ENCODE peak calls at places on chromosome 10, in four cellular contexts. One of them, this sample, is unnamed.
A peak's percentile ranks its signal among the peaks of the same experiment; 100 is the strongest.

GRCh38 chr10:112946649-112947048 is 3.4 kb upstream of the TCF7L2 start:
- DNase-seq in immature natural killer cell: no peak
- DNase-seq in GM13977: no peak
- DNase-seq in stimulated activated CD4-positive, alpha-beta T cell treated with anti-CD3 and anti-CD28 coated beads, TNF-alpha, amount 100 ng/mL, for 4 hours: no peak
- DNase-seq in this sample: peak; percentile 50

GRCh38 chr10:8054498-8055407 is at the start of gene GATA3:
- DNase-seq in immature natural killer cell: peak; percentile 79
- DNase-seq in GM13977: peak; percentile 90
- DNase-seq in stimulated activated CD4-positive, alpha-beta T cell treated with anti-CD3 and anti-CD28 coated beads, TNF-alpha, amount 100 ng/mL, for 4 hours: peak; percentile 60
- DNase-seq in this sample: peak; percentile 80

GRCh38 chr10:69652857-69653199 is 22.8 kb downstream of the FAM241B start:
- DNase-seq in immature natural killer cell: no peak
- DNase-seq in GM13977: no peak
- DNase-seq in stimulated activated CD4-positive, alpha-beta T cell treated with anti-CD3 and anti-CD28 coated beads, TNF-alpha, amount 100 ng/mL, for 4 hours: no peak
- DNase-seq in this sample: no peak

GRCh38 chr10:21292763-21293517 is 232.5 kb downstream of the SKIDA1 start:
- DNase-seq in immature natural killer cell: no peak
- DNase-seq in GM13977: no peak
- DNase-seq in stimulated activated CD4-positive, alpha-beta T cell treated with anti-CD3 and anti-CD28 coated beads, TNF-alpha, amount 100 ng/mL, for 4 hours: no peak
- DNase-seq in this sample: peak; percentile 68

GRCh38 chr10:125012851-125013528 is 71.1 kb downstream of the ZRANB1 start:
- DNase-seq in immature natural killer cell: no peak
- DNase-seq in GM13977: no peak
- DNase-seq in stimulated activated CD4-positive, alpha-beta T cell treated with anti-CD3 and anti-CD28 coated beads, TNF-alpha, amount 100 ng/mL, for 4 hours: no peak
- DNase-seq in this sample: no peak

GRCh38 chr10:76080991-76081390 is 649.6 kb downstream of the LRMDA start:
- DNase-seq in immature natural killer cell: no peak
- DNase-seq in GM13977: no peak
- DNase-seq in stimulated activated CD4-positive, alpha-beta T cell treated with anti-CD3 and anti-CD28 coated beads, TNF-alpha, amount 100 ng/mL, for 4 hours: no peak
- DNase-seq in this sample: no peak

GRCh38 chr10:86256690-86257315 is 109.8 kb downstream of the GRID1 start:
- DNase-seq in immature natural killer cell: no peak
- DNase-seq in GM13977: no peak
- DNase-seq in stimulated activated CD4-positive, alpha-beta T cell treated with anti-CD3 and anti-CD28 coated beads, TNF-alpha, amount 100 ng/mL, for 4 hours: no peak
- DNase-seq in this sample: no peak

GRCh38 chr10:68811367-68812009 is 15.8 kb upstream of the STOX1 start:
- DNase-seq in immature natural killer cell: no peak
- DNase-seq in GM13977: no peak
- DNase-seq in stimulated activated CD4-positive, alpha-beta T cell treated with anti-CD3 and anti-CD28 coated beads, TNF-alpha, amount 100 ng/mL, for 4 hours: no peak
- DNase-seq in this sample: no peak

GRCh38 chr10:26509311-26509710 is 71.2 kb downstream of the APBB1IP start:
- DNase-seq in immature natural killer cell: no peak
- DNase-seq in GM13977: no peak
- DNase-seq in stimulated activated CD4-positive, alpha-beta T cell treated with anti-CD3 and anti-CD28 coated beads, TNF-alpha, amount 100 ng/mL, for 4 hours: no peak
- DNase-seq in this sample: no peak

GRCh38 chr10:101901340-101901739 is 57.7 kb upstream of the KCNIP2 start:
- DNase-seq in immature natural killer cell: no peak
- DNase-seq in GM13977: peak; percentile 57
- DNase-seq in stimulated activated CD4-positive, alpha-beta T cell treated with anti-CD3 and anti-CD28 coated beads, TNF-alpha, amount 100 ng/mL, for 4 hours: no peak
- DNase-seq in this sample: no peak

GRCh38 chr10:69866688-69867461 is 65.2 kb downstream of the COL13A1 start:
- DNase-seq in immature natural killer cell: no peak
- DNase-seq in GM13977: no peak
- DNase-seq in stimulated activated CD4-positive, alpha-beta T cell treated with anti-CD3 and anti-CD28 coated beads, TNF-alpha, amount 100 ng/mL, for 4 hours: no peak
- DNase-seq in this sample: peak; percentile 51

GRCh38 chr10:27944005-27944404 is 54.9 kb downstream of the ODAD2 start:
- DNase-seq in immature natural killer cell: no peak
- DNase-seq in GM13977: no peak
- DNase-seq in stimulated activated CD4-positive, alpha-beta T cell treated with anti-CD3 and anti-CD28 coated beads, TNF-alpha, amount 100 ng/mL, for 4 hours: no peak
- DNase-seq in this sample: no peak

GRCh38 chr10:99524050-99524666 is 8.6 kb upstream of the NKX2-3 start:
- DNase-seq in immature natural killer cell: no peak
- DNase-seq in GM13977: no peak
- DNase-seq in stimulated activated CD4-positive, alpha-beta T cell treated with anti-CD3 and anti-CD28 coated beads, TNF-alpha, amount 100 ng/mL, for 4 hours: no peak
- DNase-seq in this sample: no peak

GRCh38 chr10:116490028-116490662 is 55.6 kb upstream of the PNLIP start:
- DNase-seq in immature natural killer cell: no peak
- DNase-seq in GM13977: peak; percentile 39
- DNase-seq in stimulated activated CD4-positive, alpha-beta T cell treated with anti-CD3 and anti-CD28 coated beads, TNF-alpha, amount 100 ng/mL, for 4 hours: no peak
- DNase-seq in this sample: no peak

GRCh38 chr10:8174762-8175161 is 120.3 kb downstream of the GATA3 start:
- DNase-seq in immature natural killer cell: no peak
- DNase-seq in GM13977: no peak
- DNase-seq in stimulated activated CD4-positive, alpha-beta T cell treated with anti-CD3 and anti-CD28 coated beads, TNF-alpha, amount 100 ng/mL, for 4 hours: no peak
- DNase-seq in this sample: no peak

GRCh38 chr10:52110576-52110975 is 203.5 kb upstream of the DKK1 start:
- DNase-seq in immature natural killer cell: no peak
- DNase-seq in GM13977: no peak
- DNase-seq in stimulated activated CD4-positive, alpha-beta T cell treated with anti-CD3 and anti-CD28 coated beads, TNF-alpha, amount 100 ng/mL, for 4 hours: no peak
- DNase-seq in this sample: no peak

GRCh38 chr10:11358923-11359560 is 252.4 kb downstream of the USP6NL start:
- DNase-seq in immature natural killer cell: no peak
- DNase-seq in GM13977: no peak
- DNase-seq in stimulated activated CD4-positive, alpha-beta T cell treated with anti-CD3 and anti-CD28 coated beads, TNF-alpha, amount 100 ng/mL, for 4 hours: no peak
- DNase-seq in this sample: no peak

GRCh38 chr10:94279835-94280709 is 82.7 kb downstream of the NOC3L start:
- DNase-seq in immature natural killer cell: peak; percentile 16
- DNase-seq in GM13977: peak; percentile 38
- DNase-seq in stimulated activated CD4-positive, alpha-beta T cell treated with anti-CD3 and anti-CD28 coated beads, TNF-alpha, amount 100 ng/mL, for 4 hours: peak; percentile 15
- DNase-seq in this sample: peak; percentile 56

GRCh38 chr10:126240483-126240882 is 147.8 kb downstream of the ADAM12 start:
- DNase-seq in immature natural killer cell: no peak
- DNase-seq in GM13977: no peak
- DNase-seq in stimulated activated CD4-positive, alpha-beta T cell treated with anti-CD3 and anti-CD28 coated beads, TNF-alpha, amount 100 ng/mL, for 4 hours: no peak
- DNase-seq in this sample: no peak

GRCh38 chr10:13528875-13529713 is at the start of gene BEND7:
- DNase-seq in immature natural killer cell: no peak
- DNase-seq in GM13977: peak; percentile 83
- DNase-seq in stimulated activated CD4-positive, alpha-beta T cell treated with anti-CD3 and anti-CD28 coated beads, TNF-alpha, amount 100 ng/mL, for 4 hours: no peak
- DNase-seq in this sample: peak; percentile 79

GRCh38 chr10:126331101-126331500 is 57.2 kb downstream of the ADAM12 start:
- DNase-seq in immature natural killer cell: no peak
- DNase-seq in GM13977: no peak
- DNase-seq in stimulated activated CD4-positive, alpha-beta T cell treated with anti-CD3 and anti-CD28 coated beads, TNF-alpha, amount 100 ng/mL, for 4 hours: no peak
- DNase-seq in this sample: no peak

GRCh38 chr10:91589656-91590035 is 43.2 kb downstream of the PPP1R3C start:
- DNase-seq in immature natural killer cell: no peak
- DNase-seq in GM13977: no peak
- DNase-seq in stimulated activated CD4-positive, alpha-beta T cell treated with anti-CD3 and anti-CD28 coated beads, TNF-alpha, amount 100 ng/mL, for 4 hours: no peak
- DNase-seq in this sample: peak; percentile 32

GRCh38 chr10:116120688-116121087 is 152.3 kb downstream of the GFRA1 start:
- DNase-seq in immature natural killer cell: no peak
- DNase-seq in GM13977: no peak
- DNase-seq in stimulated activated CD4-positive, alpha-beta T cell treated with anti-CD3 and anti-CD28 coated beads, TNF-alpha, amount 100 ng/mL, for 4 hours: no peak
- DNase-seq in this sample: no peak

GRCh38 chr10:59847888-59848287 is 58.5 kb downstream of the CCDC6 start:
- DNase-seq in immature natural killer cell: no peak
- DNase-seq in GM13977: no peak
- DNase-seq in stimulated activated CD4-positive, alpha-beta T cell treated with anti-CD3 and anti-CD28 coated beads, TNF-alpha, amount 100 ng/mL, for 4 hours: no peak
- DNase-seq in this sample: no peak

GRCh38 chr10:94524146-94524545 is 21.4 kb upstream of the HELLS start:
- DNase-seq in immature natural killer cell: no peak
- DNase-seq in GM13977: peak; percentile 9
- DNase-seq in stimulated activated CD4-positive, alpha-beta T cell treated with anti-CD3 and anti-CD28 coated beads, TNF-alpha, amount 100 ng/mL, for 4 hours: no peak
- DNase-seq in this sample: no peak